ENCODE peak calls at places on chromosomes 16 and 17, in six cellular contexts. R is activated T-cell treated with anti-CD3 and anti-CD28 coated beads, Interleukin-2, amount 50 U/mL, for 1 hour; G is GDM1; M is activated B cell treated with CpG ODN at 0.5 μM for 24 hours; E is HS-5; S is occipital lobe. I is an unnamed sample.

GRCh38 chr17:48791128-48792032 is 25.6 kb downstream of the TTLL6 start:
- DNase-seq in S (no peak), R (no peak), G (peak; percentile 48), E (peak; percentile 67), M (no peak), I (peak; percentile 90)

GRCh38 chr16:78925071-78925714 is 675.3 kb downstream of the MAF start:
- DNase-seq in G (no peak), R (peak; percentile 22), M (no peak), S (no peak), E (no peak), I (peak; percentile 4)

GRCh38 chr17:78717431-78717980 is 64.6 kb downstream of the CYTH1 start:
- DNase-seq in G (no peak), M (no peak), E (no peak), S (peak; percentile 74), R (no peak), I (peak; percentile 40)

GRCh38 chr17:5892897-5893656 is 177.1 kb upstream of the WSCD1 start:
- DNase-seq in M (no peak), R (no peak), S (peak; percentile 14), E (no peak), G (no peak), I (no peak)

GRCh38 chr16:23948949-23949392 is 113.2 kb downstream of the PRKCB start:
- DNase-seq in R (peak; percentile 57), S (no peak), G (no peak), E (no peak), M (no peak), I (no peak)

GRCh38 chr17:76707985-76708807 is 2.6 kb downstream of the MXRA7 start:
- DNase-seq in E (no peak), R (no peak), S (peak; percentile 29), G (no peak), M (no peak), I (no peak)

GRCh38 chr17:39662551-39663339 is 2.4 kb upstream of the TCAP start:
- DNase-seq in S (no peak), E (no peak), M (no peak), G (no peak), R (no peak), I (no peak)

GRCh38 chr16:11100239-11100750 is 155.7 kb downstream of the SOCS1 start:
- DNase-seq in S (peak; percentile 19), R (no peak), G (no peak), M (no peak), E (peak; percentile 88), I (peak; percentile 100)

GRCh38 chr16:1168837-1169236 is 15.9 kb downstream of the CACNA1H start:
- DNase-seq in E (no peak), M (no peak), G (no peak), R (no peak), S (no peak), I (no peak)

GRCh38 chr17:10172241-10172741 is 26.1 kb downstream of the GAS7 start:
- DNase-seq in R (no peak), M (peak; percentile 25), E (peak; percentile 13), G (peak; percentile 48), S (no peak), I (peak; percentile 86)

GRCh38 chr16:12925026-12925425 is 23.6 kb downstream of the SHISA9 start:
- DNase-seq in M (no peak), G (no peak), S (no peak), E (no peak), R (no peak), I (no peak)

GRCh38 chr16:58243528-58244004 is 45.7 kb upstream of the CSNK2A2 start:
- DNase-seq in S (no peak), R (no peak), M (no peak), E (no peak), G (no peak), I (no peak)

GRCh38 chr17:82389379-82389778 is 17.8 kb downstream of the UTS2R start:
- DNase-seq in E (no peak), S (no peak), M (no peak), R (no peak), G (no peak), I (no peak)

GRCh38 chr16:71762186-71762585 is 37.7 kb upstream of the PHLPP2 start:
- DNase-seq in S (no peak), M (no peak), R (no peak), G (no peak), E (peak; percentile 62), I (peak; percentile 29)

GRCh38 chr17:2376107-2376506 is 24.8 kb downstream of the MNT start:
- DNase-seq in E (no peak), S (no peak), M (no peak), G (no peak), R (no peak), I (no peak)

GRCh38 chr17:49000943-49001342 is 3.8 kb downstream of the IGF2BP1 start:
- DNase-seq in E (no peak), G (no peak), R (no peak), M (no peak), S (no peak), I (no peak)

GRCh38 chr17:42783062-42783777 is 2.8 kb downstream of the WNK4 start:
- DNase-seq in R (no peak), M (no peak), S (no peak), E (peak; percentile 76), G (no peak), I (peak; percentile 59)

GRCh38 chr17:33234930-33235685 is 58.0 kb downstream of the ASIC2 start:
- DNase-seq in G (no peak), M (no peak), R (no peak), S (peak; percentile 82), E (peak; percentile 45), I (peak; percentile 76)

GRCh38 chr16:47970291-47970931 is 185.4 kb downstream of the ABCC12 start:
- DNase-seq in G (no peak), E (no peak), M (no peak), S (no peak), R (no peak), I (peak; percentile 43)

GRCh38 chr17:44417553-44417952 is 28.1 kb upstream of the ITGA2B start:
- DNase-seq in G (no peak), S (peak; percentile 38), R (no peak), E (peak; percentile 37), M (no peak), I (peak; percentile 40)

GRCh38 chr17:77160877-77161530 is 20.2 kb downstream of the SEC14L1 start:
- DNase-seq in G (no peak), R (no peak), E (no peak), S (no peak), M (no peak), I (no peak)

GRCh38 chr17:29581583-29582253 is 7.7 kb downstream of the GIT1 start:
- DNase-seq in M (no peak), G (no peak), S (peak; percentile 43), R (no peak), E (no peak), I (no peak)

GRCh38 chr16:81551821-81552304 is 107.3 kb downstream of the CMIP start:
- DNase-seq in G (no peak), E (no peak), M (no peak), R (no peak), S (no peak), I (peak; percentile 66)

GRCh38 chr17:78839762-78840529 is 668 bp downstream of the USP36 start:
- DNase-seq in R (peak; percentile 60), E (no peak), G (no peak), S (no peak), M (no peak), I (peak; percentile 88)

GRCh38 chr16:76729525-76729924 is 452.3 kb downstream of the CNTNAP4 start:
- DNase-seq in E (no peak), S (no peak), R (no peak), G (no peak), M (no peak), I (no peak)

GRCh38 chr17:63481488-63481870 is 4.6 kb downstream of the ACE start:
- DNase-seq in G (no peak), S (no peak), M (no peak), R (no peak), E (no peak), I (no peak)

GRCh38 chr17:57471941-57472368 is 215.6 kb downstream of the MSI2 start:
- DNase-seq in G (no peak), S (no peak), R (no peak), M (no peak), E (no peak), I (no peak)

GRCh38 chr17:47866941-47867340 is 16.0 kb upstream of the SP6 start:
- DNase-seq in R (no peak), S (no peak), G (no peak), E (no peak), M (no peak), I (peak; percentile 71)

GRCh38 chr16:3549906-3550305 is 27.3 kb downstream of the NLRC3 start:
- DNase-seq in R (no peak), G (no peak), E (no peak), M (no peak), S (no peak), I (no peak)

I was measured in fibroblast of villous mesenchyme.